ENCODE peak calls at places on chromosomes 7 and 10, in five cellular contexts. B is K562, Y is body of pancreas, J is right lobe of liver, E is heart left ventricle. U is an unnamed sample.

GRCh38 chr10:116538461-116538860 is 7.3 kb upstream of the PNLIP start:
- ATAC-seq in B (no peak), J (no peak), E (no peak), Y (no peak), U (no peak)

GRCh38 chr10:112799726-112800510 is 150.1 kb upstream of the TCF7L2 start:
- ATAC-seq in Y (no peak), J (no peak), B (no peak), E (no peak), U (no peak)

GRCh38 chr7:18153183-18153748 is 125.6 kb upstream of the PRPS1L1 start:
- ATAC-seq in E (no peak), J (no peak), Y (no peak), B (peak), U (no peak)

GRCh38 chr10:126391162-126391880 is 3.0 kb upstream of the ADAM12 start:
- ATAC-seq in J (peak), E (no peak), B (no peak), Y (no peak), U (peak)

GRCh38 chr10:113415246-113415645 is 137.6 kb upstream of the HABP2 start:
- ATAC-seq in Y (peak), J (no peak), E (peak), B (no peak), U (no peak)

GRCh38 chr7:54810401-54810800 is 51.4 kb upstream of the SEC61G start:
- ATAC-seq in Y (no peak), E (no peak), J (no peak), B (no peak), U (no peak)

GRCh38 chr10:60877777-60878120 is 66.2 kb downstream of the RHOBTB1 start:
- ATAC-seq in J (no peak), Y (no peak), B (no peak), E (no peak), U (no peak)

GRCh38 chr7:48438196-48438595 is 266.9 kb downstream of the ABCA13 start:
- ATAC-seq in J (no peak), Y (no peak), B (no peak), E (no peak), U (no peak)

GRCh38 chr10:404341-404740 is 269.1 kb downstream of the ZMYND11 start:
- ATAC-seq in B (no peak), Y (no peak), E (no peak), J (no peak), U (no peak)

GRCh38 chr7:157503229-157503628 is 166.4 kb downstream of the DNAJB6 start:
- ATAC-seq in B (no peak), E (no peak), Y (no peak), J (no peak), U (no peak)

GRCh38 chr7:119943932-119944600 is 328.9 kb upstream of the KCND2 start:
- ATAC-seq in Y (no peak), E (no peak), J (no peak), B (peak), U (no peak)

GRCh38 chr7:140726304-140726703 is 29.8 kb downstream of the NDUFB2 start:
- ATAC-seq in J (peak), Y (no peak), E (no peak), B (peak), U (no peak)

GRCh38 chr10:110162749-110163148 is 44.7 kb upstream of the MXI1 start:
- ATAC-seq in E (no peak), B (no peak), Y (no peak), J (peak), U (no peak)

GRCh38 chr7:37726022-37726421 is 42.5 kb downstream of the GPR141 start:
- ATAC-seq in B (no peak), E (no peak), Y (no peak), J (no peak), U (no peak)

GRCh38 chr7:134440067-134440466 is 18.8 kb downstream of the AKR1B1 start:
- ATAC-seq in E (peak), Y (no peak), J (no peak), B (no peak), U (no peak)

GRCh38 chr10:76071638-76072317 is 640.4 kb downstream of the LRMDA start:
- ATAC-seq in B (no peak), J (no peak), Y (no peak), E (no peak), U (no peak)

GRCh38 chr10:17214991-17215781 is 12.9 kb upstream of the VIM start:
- ATAC-seq in Y (no peak), E (no peak), J (no peak), B (peak), U (no peak)

GRCh38 chr7:29488203-29488970 is 75.2 kb upstream of the PRR15 start:
- ATAC-seq in B (no peak), E (peak), J (peak), Y (peak), U (no peak)

GRCh38 chr10:84626688-84627087 is 298.3 kb downstream of the CCSER2 start:
- ATAC-seq in B (no peak), J (no peak), E (no peak), Y (no peak), U (no peak)

GRCh38 chr10:22831586-22831985 is 96.3 kb upstream of the ARMC3 start:
- ATAC-seq in Y (no peak), B (no peak), E (no peak), J (no peak), U (no peak)

GRCh38 chr10:49542353-49542752 is 3.4 kb upstream of the ERCC6 start:
- ATAC-seq in J (no peak), Y (no peak), E (no peak), B (no peak), U (no peak)

GRCh38 chr7:155591055-155591750 is 44.8 kb upstream of the CNPY1 start:
- ATAC-seq in E (no peak), Y (no peak), B (peak), J (no peak), U (no peak)

GRCh38 chr7:194996-195829 is 2.8 kb downstream of the FAM20C start:
- ATAC-seq in E (no peak), Y (no peak), J (peak), B (no peak), U (no peak)

GRCh38 chr7:30224511-30225031 is 59.8 kb upstream of the ZNRF2 start:
- ATAC-seq in B (no peak), E (peak), Y (no peak), J (peak), U (no peak)

GRCh38 chr7:22296265-22296566 is 60.7 kb downstream of the RAPGEF5 start:
- ATAC-seq in E (no peak), B (no peak), J (no peak), Y (no peak), U (peak)

GRCh38 chr10:6347391-6347951 is 144.7 kb downstream of the PFKFB3 start:
- ATAC-seq in Y (no peak), E (no peak), J (no peak), B (no peak), U (no peak)

DNA sequence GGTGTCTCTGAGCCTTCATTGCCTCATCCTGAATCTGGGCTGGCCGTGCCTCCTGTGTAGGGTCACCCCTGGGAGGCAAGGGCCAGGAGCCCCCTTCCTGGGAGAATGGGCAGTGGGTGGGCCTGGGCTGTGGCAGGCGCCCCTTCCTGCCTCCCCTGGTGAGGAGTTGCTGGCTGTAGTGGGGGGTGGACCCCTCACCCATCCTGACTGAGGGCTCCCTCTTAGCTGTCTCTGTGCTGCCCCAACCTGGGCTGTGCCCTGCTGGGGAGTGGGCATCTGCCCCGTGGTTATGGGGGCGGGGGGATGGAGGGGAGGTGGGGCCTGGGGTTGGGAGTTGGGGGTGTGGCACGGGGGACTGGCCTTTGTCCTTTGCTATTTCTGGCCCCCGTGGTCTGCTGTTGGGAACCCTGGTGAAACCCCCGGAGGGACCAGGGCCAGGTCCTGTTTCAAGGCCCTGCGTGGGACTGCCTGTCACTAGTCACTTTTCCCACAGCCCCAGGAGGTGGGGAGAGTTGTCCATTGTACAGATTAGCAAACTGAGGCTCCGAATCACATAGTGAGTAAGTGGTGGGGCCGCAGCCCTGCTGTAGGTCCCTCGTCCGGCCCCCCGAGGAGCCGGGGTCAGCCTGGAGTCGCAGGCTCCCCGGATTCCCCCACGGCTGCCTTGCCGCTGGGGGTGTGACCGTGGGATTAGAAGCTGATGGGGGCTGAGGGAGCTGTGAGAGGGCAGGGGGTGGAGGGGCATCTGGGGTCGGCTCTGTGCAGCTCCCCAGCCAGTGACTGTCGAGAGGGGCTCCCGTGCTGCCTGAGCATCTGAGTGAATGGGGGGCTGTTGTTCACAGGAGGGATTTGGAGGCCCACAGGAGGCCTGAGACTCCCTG is 2.7 kb downstream of the TTYH3 start:
- ATAC-seq in J (no peak), B (no peak), E (no peak), Y (no peak), U (no peak)
- H3K4me3 ChIP-seq in J (peak), B (no peak), E (peak), Y (no peak), U (peak)

GRCh38 chr10:95513941-95514392 is 47.2 kb downstream of the SORBS1 start:
- ATAC-seq in J (peak), B (no peak), Y (peak), E (peak), U (peak)
- H3K27ac ChIP-seq in J (peak), B (no peak), Y (peak), E (peak), U (peak)

GRCh38 chr10:119135517-119135890 is 30.0 kb downstream of the SFXN4 start:
- ATAC-seq in Y (no peak), B (no peak), E (peak), J (peak), U (peak)

GRCh38 chr10:119129721-119130120 is 25.8 kb downstream of the DENND10 start:
- ATAC-seq in J (no peak), Y (no peak), B (no peak), E (no peak), U (no peak)

GRCh38 chr10:119136084-119136483 is 29.4 kb downstream of the SFXN4 start:
- ATAC-seq in Y (no peak), E (no peak), B (no peak), J (no peak), U (no peak)

GRCh38 chr10:119132521-119133345 is 28.8 kb downstream of the DENND10 start:
- ATAC-seq in J (no peak), Y (no peak), B (no peak), E (no peak), U (no peak)

DNA sequence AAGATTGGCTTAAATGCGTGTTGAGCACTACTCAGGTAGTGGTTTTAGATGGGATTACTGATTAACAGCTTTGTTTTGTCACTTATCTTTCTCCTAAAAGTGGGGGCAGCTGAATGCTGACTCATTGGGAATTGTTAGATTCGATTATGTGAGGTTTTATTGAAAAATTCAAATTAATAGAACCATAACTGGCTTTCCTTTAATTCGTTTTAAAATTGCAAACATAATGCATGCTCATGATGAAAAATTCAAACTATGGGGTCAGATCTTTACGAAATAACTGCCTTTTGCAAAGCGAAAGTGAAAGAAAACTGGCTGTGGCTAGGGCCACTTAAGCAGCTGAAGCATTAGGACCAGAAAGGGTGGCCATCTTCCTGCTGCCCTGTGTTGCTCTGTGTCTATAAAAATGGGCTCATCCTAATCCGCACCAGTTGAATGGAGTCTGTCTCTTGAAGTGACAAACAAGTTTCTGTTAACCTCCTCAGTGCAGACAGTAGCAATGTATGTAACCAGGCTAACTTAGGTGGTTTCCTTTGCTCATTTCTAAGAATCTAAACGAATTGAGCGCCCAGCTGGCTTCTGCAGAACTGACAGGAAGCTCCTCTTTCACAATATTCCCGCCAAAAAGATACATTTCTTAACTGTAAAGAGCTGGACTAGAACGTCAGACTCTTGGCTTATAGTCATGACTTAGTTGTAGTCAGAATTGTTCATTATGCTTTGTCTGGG is 27.8 kb downstream of the DENND10 start:
- ATAC-seq in Y (no peak), J (peak), E (peak), B (peak), U (peak)
- TF ChIP-seq POLR2A in Y (no peak), J (no peak), E (no peak), B (no peak), U (no peak)

DNA sequence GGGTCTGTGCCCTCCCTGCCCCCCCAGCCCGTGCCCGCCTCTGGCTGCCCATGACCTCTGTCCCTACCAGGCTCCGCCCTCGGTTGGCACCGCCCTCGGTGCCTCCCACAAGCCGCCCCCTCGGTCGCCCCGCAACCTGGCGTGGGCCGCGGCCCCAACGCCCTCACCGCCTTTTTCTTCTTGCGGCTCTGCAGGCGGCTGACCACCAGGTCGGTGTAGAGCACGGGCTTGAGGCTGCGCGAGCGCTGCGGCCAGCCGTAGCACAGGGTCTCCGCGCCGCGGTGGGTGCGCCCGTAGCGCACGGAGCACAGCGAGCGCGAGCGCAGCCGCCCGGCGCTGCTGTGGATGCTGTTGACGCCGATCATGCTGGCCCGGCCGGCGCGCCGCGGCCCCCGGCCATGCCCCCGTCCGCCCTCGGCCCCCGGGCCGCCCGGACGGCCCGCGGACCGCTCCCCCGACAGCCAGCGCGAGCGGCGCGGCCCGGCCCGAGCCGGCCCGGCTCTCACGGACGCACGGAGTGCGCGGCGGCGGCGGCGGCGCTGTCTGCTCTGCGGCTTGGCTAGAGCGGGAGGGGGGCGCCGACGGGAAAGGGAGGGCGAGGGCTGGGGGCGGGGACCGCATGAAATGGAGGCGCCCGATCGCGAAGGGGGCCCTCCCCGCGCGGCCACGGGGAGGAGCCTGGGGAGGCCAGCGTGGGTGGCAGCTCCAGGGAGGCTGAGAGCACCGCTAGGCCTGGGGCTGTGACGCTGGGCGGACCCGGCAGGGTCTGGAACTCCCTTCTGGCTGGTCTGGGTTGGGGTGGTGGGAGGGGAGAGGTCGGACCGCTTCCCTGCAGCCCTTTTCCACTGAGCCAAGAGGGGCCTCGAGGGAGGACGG is 9.6 kb downstream of the PSD start:
- ATAC-seq in J (peak), Y (peak), B (peak), E (peak), U (peak)
- H3K4me3 ChIP-seq in J (no peak), Y (peak), B (no peak), E (peak), U (peak)

GRCh38 chr7:75966209-75966961 is 28.0 kb downstream of the TMEM120A start:
- ATAC-seq in E (peak), B (no peak), J (peak), Y (peak), U (peak)

GRCh38 chr7:75968012-75968411 is 26.4 kb downstream of the TMEM120A start:
- ATAC-seq in J (no peak), Y (no peak), E (no peak), B (no peak), U (no peak)

GRCh38 chr7:75968561-75969001 is 25.8 kb downstream of the TMEM120A start:
- ATAC-seq in B (no peak), Y (no peak), E (peak), J (peak), U (no peak)

GRCh38 chr7:75967055-75967454 is 27.3 kb downstream of the TMEM120A start:
- ATAC-seq in E (no peak), J (no peak), Y (no peak), B (no peak), U (no peak)

DNA sequence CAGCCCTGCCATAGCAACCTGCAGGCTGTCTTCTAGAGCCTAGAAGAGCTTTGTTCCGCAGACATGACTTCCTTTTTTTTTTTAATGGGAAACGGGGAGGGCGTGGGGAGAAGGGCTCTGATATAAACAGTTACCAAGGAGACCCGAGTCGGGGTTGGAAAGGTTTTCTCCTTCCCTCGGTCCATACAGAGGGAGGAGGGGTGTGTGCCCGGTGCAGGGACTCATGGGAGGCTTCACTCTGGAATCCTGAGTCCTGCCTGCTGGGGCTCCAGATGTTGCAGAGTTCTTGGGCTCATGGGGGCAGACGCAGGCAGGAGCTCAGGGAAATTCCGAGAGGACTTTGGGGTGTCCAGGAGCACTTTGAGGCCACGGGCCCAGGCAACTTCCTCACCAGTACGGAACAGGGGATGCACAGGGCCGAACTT is 26.8 kb downstream of the TMEM120A start:
- ATAC-seq in J (no peak), B (no peak), Y (peak), E (peak), U (peak)
- H3K27ac ChIP-seq in J (peak), B (no peak), Y (no peak), E (peak), U (peak)

GRCh38 chr10:78516741-78517140 is 483.1 kb downstream of the RPS24 start:
- ATAC-seq in E (no peak), J (no peak), Y (no peak), B (no peak), U (peak)

GRCh38 chr10:78516236-78516635 is 482.6 kb downstream of the RPS24 start:
- ATAC-seq in B (no peak), J (no peak), Y (no peak), E (no peak), U (no peak)

GRCh38 chr10:78514459-78514858 is 480.8 kb downstream of the RPS24 start:
- ATAC-seq in B (no peak), E (no peak), J (no peak), Y (no peak), U (no peak)

GRCh38 chr10:78515037-78515872 is 481.6 kb downstream of the RPS24 start:
- ATAC-seq in E (peak), Y (no peak), J (no peak), B (no peak), U (peak)

DNA sequence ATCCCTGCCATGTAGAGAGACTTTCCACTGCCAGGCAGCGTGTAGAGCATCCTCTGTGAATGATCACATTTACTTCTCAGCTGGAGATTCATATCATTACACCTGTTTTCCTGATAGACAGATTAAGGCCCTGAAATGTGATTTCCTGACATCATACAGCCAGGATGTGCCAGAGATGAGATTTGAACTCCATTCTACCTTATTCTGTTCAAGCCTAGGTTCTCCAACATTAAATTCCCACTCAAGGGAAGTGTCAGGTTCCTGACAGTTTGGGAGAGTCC is 482.1 kb downstream of the RPS24 start:
- ATAC-seq in Y (no peak), J (no peak), B (no peak), E (no peak), U (no peak)
- TF ChIP-seq POLR2A in Y (no peak), J (no peak), B (no peak), E (no peak), U (no peak)

GRCh38 chr10:28135258-28135657 is 136.4 kb upstream of the ODAD2 start:
- ATAC-seq in Y (no peak), B (no peak), J (no peak), E (no peak), U (no peak)
- H3K4me3 ChIP-seq in Y (no peak), B (no peak), J (no peak), E (no peak), U (no peak)

DNA sequence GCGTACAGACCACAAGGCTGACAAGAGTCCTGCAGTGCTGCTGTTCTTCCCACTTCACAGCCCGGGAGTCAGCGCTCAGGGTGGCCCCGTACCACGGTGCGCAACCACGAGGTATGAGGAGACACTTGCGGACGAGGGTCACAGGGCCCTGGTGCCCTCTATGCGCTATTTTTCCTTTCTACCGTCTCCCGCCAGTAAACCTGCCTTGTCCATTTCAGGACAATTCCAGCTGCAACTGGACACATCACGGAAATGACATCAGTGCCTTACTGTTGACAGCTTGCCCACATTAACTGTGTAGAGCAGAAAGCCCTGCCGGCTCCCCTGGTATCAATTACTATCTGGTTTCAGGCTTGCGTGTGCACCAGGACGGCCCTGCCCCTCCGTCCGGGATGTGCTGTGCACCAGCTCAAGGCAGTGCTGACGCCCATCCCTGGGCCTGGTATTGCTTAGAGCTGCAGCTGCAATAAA is 65.0 kb downstream of the ZRANB1 start:
- ATAC-seq in B (no peak), Y (no peak), E (peak), J (no peak), U (peak)
- H3K27ac ChIP-seq in B (no peak), Y (no peak), E (no peak), J (no peak), U (no peak)